ENCODE peak calls at places on chromosomes 3 and 15, in five cellular contexts. One of them, this sample, is unnamed.

GRCh38 chr3:105255351-105255750 is 111.4 kb upstream of the ALCAM start:
- DNase-seq in body of pancreas: no peak
- DNase-seq in CD4-positive, CD25-positive, alpha-beta regulatory T cell: no peak
- DNase-seq in mucosa of descending colon: no peak
- DNase-seq in choroid plexus epithelial cell: no peak
- DNase-seq in this sample: no peak

GRCh38 chr3:160695906-160696305 is 18.9 kb downstream of the ARL14 start:
- DNase-seq in body of pancreas: no peak
- DNase-seq in choroid plexus epithelial cell: no peak
- DNase-seq in CD4-positive, CD25-positive, alpha-beta regulatory T cell: no peak
- DNase-seq in mucosa of descending colon: no peak
- DNase-seq in this sample: no peak

GRCh38 chr3:186162221-186162620 is 53.3 kb upstream of the ETV5 start:
- DNase-seq in CD4-positive, CD25-positive, alpha-beta regulatory T cell: no peak
- DNase-seq in mucosa of descending colon: no peak
- DNase-seq in body of pancreas: peak; percentile 44
- DNase-seq in choroid plexus epithelial cell: peak; percentile 13
- DNase-seq in this sample: no peak

GRCh38 chr15:99592135-99592845 is 26.5 kb downstream of the MEF2A start:
- DNase-seq in choroid plexus epithelial cell: peak; percentile 58
- DNase-seq in body of pancreas: no peak
- DNase-seq in CD4-positive, CD25-positive, alpha-beta regulatory T cell: no peak
- DNase-seq in mucosa of descending colon: no peak
- DNase-seq in this sample: no peak

GRCh38 chr3:86175051-86175536 is 815.9 kb downstream of the VGLL3 start:
- DNase-seq in body of pancreas: no peak
- DNase-seq in choroid plexus epithelial cell: no peak
- DNase-seq in mucosa of descending colon: no peak
- DNase-seq in CD4-positive, CD25-positive, alpha-beta regulatory T cell: no peak
- DNase-seq in this sample: no peak

GRCh38 chr3:31815631-31816440 is 165.2 kb downstream of the OSBPL10 start:
- DNase-seq in mucosa of descending colon: no peak
- DNase-seq in choroid plexus epithelial cell: no peak
- DNase-seq in body of pancreas: no peak
- DNase-seq in CD4-positive, CD25-positive, alpha-beta regulatory T cell: no peak
- DNase-seq in this sample: no peak

GRCh38 chr15:70047386-70048195 is 50.1 kb downstream of the TLE3 start:
- DNase-seq in mucosa of descending colon: no peak
- DNase-seq in CD4-positive, CD25-positive, alpha-beta regulatory T cell: no peak
- DNase-seq in choroid plexus epithelial cell: no peak
- DNase-seq in body of pancreas: no peak
- DNase-seq in this sample: no peak

GRCh38 chr15:57477736-57478522 is 101.6 kb downstream of the CGNL1 start:
- DNase-seq in CD4-positive, CD25-positive, alpha-beta regulatory T cell: no peak
- DNase-seq in choroid plexus epithelial cell: no peak
- DNase-seq in body of pancreas: peak; percentile 92
- DNase-seq in mucosa of descending colon: no peak
- DNase-seq in this sample: no peak

GRCh38 chr3:111971533-111971932 is 7.3 kb upstream of the ABHD10 start:
- DNase-seq in mucosa of descending colon: no peak
- DNase-seq in body of pancreas: peak; percentile 4
- DNase-seq in CD4-positive, CD25-positive, alpha-beta regulatory T cell: no peak
- DNase-seq in choroid plexus epithelial cell: no peak
- DNase-seq in this sample: no peak

GRCh38 chr15:73346735-73347312 is 21.9 kb downstream of the HCN4 start:
- DNase-seq in CD4-positive, CD25-positive, alpha-beta regulatory T cell: peak; percentile 19
- DNase-seq in choroid plexus epithelial cell: peak; percentile 41
- DNase-seq in body of pancreas: peak; percentile 73
- DNase-seq in mucosa of descending colon: no peak
- DNase-seq in this sample: peak; percentile 58

GRCh38 chr15:42329161-42329560 is 30.1 kb upstream of the CAPN3 start:
- DNase-seq in CD4-positive, CD25-positive, alpha-beta regulatory T cell: no peak
- DNase-seq in mucosa of descending colon: no peak
- DNase-seq in choroid plexus epithelial cell: no peak
- DNase-seq in body of pancreas: no peak
- DNase-seq in this sample: no peak

GRCh38 chr3:35528728-35529127 is 110.6 kb upstream of the ARPP21 start:
- DNase-seq in choroid plexus epithelial cell: peak; percentile 55
- DNase-seq in mucosa of descending colon: no peak
- DNase-seq in CD4-positive, CD25-positive, alpha-beta regulatory T cell: no peak
- DNase-seq in body of pancreas: no peak
- DNase-seq in this sample: no peak

GRCh38 chr3:30894521-30895289 is at the start of gene GADL1:
- DNase-seq in mucosa of descending colon: peak; percentile 46
- DNase-seq in choroid plexus epithelial cell: peak; percentile 23
- DNase-seq in CD4-positive, CD25-positive, alpha-beta regulatory T cell: no peak
- DNase-seq in body of pancreas: peak; percentile 10
- DNase-seq in this sample: no peak

GRCh38 chr3:155853214-155854146 is 747 bp downstream of the SLC33A1 start:
- DNase-seq in CD4-positive, CD25-positive, alpha-beta regulatory T cell: peak; percentile 21
- DNase-seq in body of pancreas: no peak
- DNase-seq in choroid plexus epithelial cell: no peak
- DNase-seq in mucosa of descending colon: peak; percentile 72
- DNase-seq in this sample: no peak

GRCh38 chr15:69088300-69088965 is 72.0 kb upstream of the GLCE start:
- DNase-seq in mucosa of descending colon: no peak
- DNase-seq in body of pancreas: no peak
- DNase-seq in CD4-positive, CD25-positive, alpha-beta regulatory T cell: no peak
- DNase-seq in choroid plexus epithelial cell: no peak
- DNase-seq in this sample: no peak

GRCh38 chr15:77016321-77016695 is 21.4 kb downstream of the PSTPIP1 start:
- DNase-seq in mucosa of descending colon: peak; percentile 25
- DNase-seq in CD4-positive, CD25-positive, alpha-beta regulatory T cell: no peak
- DNase-seq in choroid plexus epithelial cell: no peak
- DNase-seq in body of pancreas: no peak
- DNase-seq in this sample: no peak

GRCh38 chr3:14758893-14759292 is 59.9 kb upstream of the FGD5 start:
- DNase-seq in choroid plexus epithelial cell: no peak
- DNase-seq in mucosa of descending colon: no peak
- DNase-seq in CD4-positive, CD25-positive, alpha-beta regulatory T cell: no peak
- DNase-seq in body of pancreas: no peak
- DNase-seq in this sample: no peak

GRCh38 chr3:171453175-171453868 is 6.9 kb downstream of the TNIK start:
- DNase-seq in mucosa of descending colon: no peak
- DNase-seq in body of pancreas: no peak
- DNase-seq in CD4-positive, CD25-positive, alpha-beta regulatory T cell: no peak
- DNase-seq in choroid plexus epithelial cell: peak; percentile 59
- DNase-seq in this sample: no peak

GRCh38 chr3:112604536-112604935 is 36.4 kb downstream of the CCDC80 start:
- DNase-seq in body of pancreas: no peak
- DNase-seq in mucosa of descending colon: no peak
- DNase-seq in choroid plexus epithelial cell: peak; percentile 97
- DNase-seq in CD4-positive, CD25-positive, alpha-beta regulatory T cell: no peak
- DNase-seq in this sample: no peak

GRCh38 chr3:196890309-196890708 is 22.6 kb downstream of the SENP5 start:
- DNase-seq in CD4-positive, CD25-positive, alpha-beta regulatory T cell: no peak
- DNase-seq in body of pancreas: no peak
- DNase-seq in choroid plexus epithelial cell: no peak
- DNase-seq in mucosa of descending colon: no peak
- DNase-seq in this sample: no peak

GRCh38 chr3:180633722-180634121 is 31.8 kb downstream of the TTC14 start:
- DNase-seq in CD4-positive, CD25-positive, alpha-beta regulatory T cell: no peak
- DNase-seq in choroid plexus epithelial cell: no peak
- DNase-seq in mucosa of descending colon: no peak
- DNase-seq in body of pancreas: no peak
- DNase-seq in this sample: no peak

GRCh38 chr3:177835008-177835407 is 637.7 kb upstream of the TBL1XR1 start:
- DNase-seq in CD4-positive, CD25-positive, alpha-beta regulatory T cell: no peak
- DNase-seq in choroid plexus epithelial cell: peak; percentile 97
- DNase-seq in mucosa of descending colon: no peak
- DNase-seq in body of pancreas: no peak
- DNase-seq in this sample: no peak

GRCh38 chr3:140204271-140204984 is 269.4 kb downstream of the CLSTN2 start:
- DNase-seq in mucosa of descending colon: no peak
- DNase-seq in body of pancreas: no peak
- DNase-seq in CD4-positive, CD25-positive, alpha-beta regulatory T cell: no peak
- DNase-seq in choroid plexus epithelial cell: no peak
- DNase-seq in this sample: no peak

GRCh38 chr3:152222327-152222726 is 46.4 kb upstream of the MBNL1 start:
- DNase-seq in choroid plexus epithelial cell: peak; percentile 82
- DNase-seq in mucosa of descending colon: no peak
- DNase-seq in body of pancreas: no peak
- DNase-seq in CD4-positive, CD25-positive, alpha-beta regulatory T cell: no peak
- DNase-seq in this sample: no peak

GRCh38 chr3:150635526-150635925 is 32.4 kb downstream of the SELENOT start:
- DNase-seq in CD4-positive, CD25-positive, alpha-beta regulatory T cell: no peak
- DNase-seq in body of pancreas: no peak
- DNase-seq in choroid plexus epithelial cell: peak; percentile 56
- DNase-seq in mucosa of descending colon: no peak
- DNase-seq in this sample: peak; percentile 65

GRCh38 chr3:56302417-56302816 is 165.8 kb downstream of the ERC2 start:
- DNase-seq in CD4-positive, CD25-positive, alpha-beta regulatory T cell: no peak
- DNase-seq in body of pancreas: no peak
- DNase-seq in mucosa of descending colon: no peak
- DNase-seq in choroid plexus epithelial cell: peak; percentile 11
- DNase-seq in this sample: peak; percentile 7

GRCh38 chr3:107198522-107199271 is 178.5 kb upstream of the CCDC54 start:
- DNase-seq in choroid plexus epithelial cell: peak; percentile 65
- DNase-seq in mucosa of descending colon: no peak
- DNase-seq in CD4-positive, CD25-positive, alpha-beta regulatory T cell: no peak
- DNase-seq in body of pancreas: no peak
- DNase-seq in this sample: no peak

GRCh38 chr3:112338021-112338726 is 5.2 kb downstream of the CD200 start:
- DNase-seq in choroid plexus epithelial cell: no peak
- DNase-seq in mucosa of descending colon: no peak
- DNase-seq in body of pancreas: no peak
- DNase-seq in CD4-positive, CD25-positive, alpha-beta regulatory T cell: no peak
- DNase-seq in this sample: no peak

GRCh38 chr3:154040283-154040682 is 80.9 kb upstream of the ARHGEF26 start:
- DNase-seq in CD4-positive, CD25-positive, alpha-beta regulatory T cell: no peak
- DNase-seq in body of pancreas: no peak
- DNase-seq in choroid plexus epithelial cell: peak; percentile 57
- DNase-seq in mucosa of descending colon: no peak
- DNase-seq in this sample: peak; percentile 27

GRCh38 chr15:57213783-57214366 is 162.4 kb upstream of the CGNL1 start:
- DNase-seq in CD4-positive, CD25-positive, alpha-beta regulatory T cell: no peak
- DNase-seq in choroid plexus epithelial cell: peak; percentile 84
- DNase-seq in mucosa of descending colon: no peak
- DNase-seq in body of pancreas: no peak
- DNase-seq in this sample: peak; percentile 36

GRCh38 chr3:126157083-126157768 is 23.2 kb downstream of the ALDH1L1 start:
- DNase-seq in body of pancreas: no peak
- DNase-seq in mucosa of descending colon: peak; percentile 25
- DNase-seq in choroid plexus epithelial cell: no peak
- DNase-seq in CD4-positive, CD25-positive, alpha-beta regulatory T cell: no peak
- DNase-seq in this sample: no peak

GRCh38 chr15:63276342-63277043 is 912 bp upstream of the APH1B start:
- DNase-seq in mucosa of descending colon: no peak
- DNase-seq in choroid plexus epithelial cell: no peak
- DNase-seq in CD4-positive, CD25-positive, alpha-beta regulatory T cell: no peak
- DNase-seq in body of pancreas: no peak
- DNase-seq in this sample: no peak

GRCh38 chr3:46947981-46948791 is 28.4 kb downstream of the CCDC12 start:
- DNase-seq in choroid plexus epithelial cell: peak; percentile 85
- DNase-seq in body of pancreas: peak; percentile 93
- DNase-seq in CD4-positive, CD25-positive, alpha-beta regulatory T cell: peak; percentile 70
- DNase-seq in mucosa of descending colon: peak; percentile 85
- DNase-seq in this sample: peak; percentile 67

DNA sequence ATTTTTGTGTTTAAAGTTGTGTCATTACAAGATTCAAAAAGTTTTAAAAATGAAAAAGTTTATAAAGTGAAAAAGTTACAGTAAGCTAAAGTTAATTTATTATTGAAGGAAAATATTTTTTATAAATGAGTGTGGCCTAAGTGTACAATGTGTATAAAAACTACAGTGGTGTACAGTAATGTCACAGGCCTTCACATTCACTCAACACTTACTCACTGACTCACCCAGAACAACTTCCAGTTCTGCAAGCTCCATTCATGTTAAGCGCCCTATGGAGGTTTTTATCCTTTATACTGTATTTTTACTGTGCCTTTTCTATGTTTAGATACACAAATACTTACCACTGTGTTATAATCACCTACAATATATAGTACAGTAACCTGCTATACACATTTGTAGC is 76.3 kb downstream of the DTWD1 start:
- DNase-seq in CD4-positive, CD25-positive, alpha-beta regulatory T cell: no peak
- DNase-seq in choroid plexus epithelial cell: peak; percentile 54
- DNase-seq in body of pancreas: no peak
- DNase-seq in mucosa of descending colon: no peak
- DNase-seq in this sample: no peak
- H3K4me3 ChIP-seq in CD4-positive, CD25-positive, alpha-beta regulatory T cell: no peak overlapping the region
- H3K4me3 ChIP-seq in choroid plexus epithelial cell: no peak overlapping the region
- H3K4me3 ChIP-seq in body of pancreas: no peak overlapping the region
- H3K4me3 ChIP-seq in mucosa of descending colon: no peak overlapping the region
- H3K4me3 ChIP-seq in this sample: no peak overlapping the region

GRCh38 chr3:12235691-12236090 is 53.2 kb upstream of the PPARG start:
- DNase-seq in body of pancreas: no peak
- DNase-seq in CD4-positive, CD25-positive, alpha-beta regulatory T cell: no peak
- DNase-seq in choroid plexus epithelial cell: peak; percentile 49
- DNase-seq in mucosa of descending colon: no peak
- DNase-seq in this sample: no peak
- H3K4me3 ChIP-seq in body of pancreas: no peak overlapping the region
- H3K4me3 ChIP-seq in CD4-positive, CD25-positive, alpha-beta regulatory T cell: no peak overlapping the region
- H3K4me3 ChIP-seq in choroid plexus epithelial cell: no peak overlapping the region
- H3K4me3 ChIP-seq in mucosa of descending colon: no peak overlapping the region
- H3K4me3 ChIP-seq in this sample: no peak overlapping the region

GRCh38 chr15:66657062-66658020 is 44.7 kb upstream of the SMAD6 start:
- DNase-seq in mucosa of descending colon: no peak
- DNase-seq in choroid plexus epithelial cell: no peak
- DNase-seq in body of pancreas: no peak
- DNase-seq in CD4-positive, CD25-positive, alpha-beta regulatory T cell: no peak
- DNase-seq in this sample: no peak

GRCh38 chr15:66654718-66655375 is 47.2 kb upstream of the SMAD6 start:
- DNase-seq in choroid plexus epithelial cell: no peak
- DNase-seq in CD4-positive, CD25-positive, alpha-beta regulatory T cell: no peak
- DNase-seq in body of pancreas: no peak
- DNase-seq in mucosa of descending colon: no peak
- DNase-seq in this sample: no peak

GRCh38 chr15:66653852-66654251 is 48.2 kb upstream of the SMAD6 start:
- DNase-seq in choroid plexus epithelial cell: no peak
- DNase-seq in CD4-positive, CD25-positive, alpha-beta regulatory T cell: no peak
- DNase-seq in mucosa of descending colon: no peak
- DNase-seq in body of pancreas: no peak
- DNase-seq in this sample: no peak

GRCh38 chr15:66655997-66656396 is 46.0 kb upstream of the SMAD6 start:
- DNase-seq in body of pancreas: no peak
- DNase-seq in mucosa of descending colon: no peak
- DNase-seq in choroid plexus epithelial cell: no peak
- DNase-seq in CD4-positive, CD25-positive, alpha-beta regulatory T cell: no peak
- DNase-seq in this sample: no peak

DNA sequence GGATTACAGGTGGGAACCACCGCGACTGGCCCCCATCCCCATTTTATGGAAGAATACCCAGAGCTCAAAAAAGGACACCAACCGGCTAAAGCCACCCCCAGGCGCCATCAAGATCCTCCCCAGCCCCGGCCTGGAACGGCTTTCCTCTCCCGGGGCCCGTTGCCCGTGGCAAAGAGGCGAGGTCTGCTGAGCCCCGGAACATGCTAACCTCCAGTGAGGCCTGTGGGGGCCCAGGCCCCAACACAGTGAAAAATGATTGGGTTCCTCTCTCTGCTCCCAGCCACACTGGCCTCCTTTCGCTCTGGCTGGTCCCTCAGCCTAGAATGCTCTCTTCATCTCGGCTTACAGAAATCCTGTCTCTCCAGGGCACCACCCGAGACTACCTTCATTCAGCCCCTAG is 46.5 kb upstream of the SMAD6 start:
- DNase-seq in mucosa of descending colon: no peak
- DNase-seq in choroid plexus epithelial cell: no peak
- DNase-seq in CD4-positive, CD25-positive, alpha-beta regulatory T cell: no peak
- DNase-seq in body of pancreas: no peak
- DNase-seq in this sample: no peak
- H3K4me3 ChIP-seq in mucosa of descending colon: no peak overlapping the region
- H3K4me3 ChIP-seq in choroid plexus epithelial cell: no peak overlapping the region
- H3K4me3 ChIP-seq in CD4-positive, CD25-positive, alpha-beta regulatory T cell: no peak overlapping the region
- H3K4me3 ChIP-seq in body of pancreas: no peak overlapping the region
- H3K4me3 ChIP-seq in this sample: no peak overlapping the region

GRCh38 chr3:51927095-51927977 is 14.4 kb downstream of the RRP9 start:
- DNase-seq in body of pancreas: no peak
- DNase-seq in mucosa of descending colon: no peak
- DNase-seq in CD4-positive, CD25-positive, alpha-beta regulatory T cell: no peak
- DNase-seq in choroid plexus epithelial cell: no peak
- DNase-seq in this sample: no peak
- H3K4me3 ChIP-seq in body of pancreas: no peak overlapping the region
- H3K4me3 ChIP-seq in mucosa of descending colon: no peak overlapping the region
- H3K4me3 ChIP-seq in CD4-positive, CD25-positive, alpha-beta regulatory T cell: no peak overlapping the region
- H3K4me3 ChIP-seq in choroid plexus epithelial cell: no peak overlapping the region
- H3K4me3 ChIP-seq in this sample: no peak overlapping the region